ENCODE peak calls at places on chromosome 4, in seven cellular contexts. L is MM.1S, X is left lung, G is NB4, J is GM12865, K is A549, Q is ovary. Z is an unnamed sample.

GRCh38 chr4:40193018-40193571 is 3.7 kb upstream of the RHOH start:
- DNase-seq in J (peak), Q (no peak), L (peak), X (no peak), K (no peak), G (peak), Z (no peak)

GRCh38 chr4:54941994-54942552 is 183.3 kb downstream of the KDR start:
- DNase-seq in K (no peak), J (peak), G (no peak), Q (peak), X (no peak), L (no peak), Z (no peak)

GRCh38 chr4:41796545-41797210 is 48.2 kb upstream of the PHOX2B start:
- DNase-seq in G (no peak), X (no peak), L (no peak), K (no peak), J (no peak), Q (no peak), Z (no peak)

GRCh38 chr4:94507708-94508107 is 56.0 kb downstream of the PDLIM5 start:
- DNase-seq in K (peak), X (no peak), L (no peak), J (no peak), G (peak), Q (no peak), Z (peak)

GRCh38 chr4:186068581-186069402 is at the start of gene TLR3:
- DNase-seq in X (no peak), Q (no peak), G (peak), J (no peak), K (no peak), L (peak), Z (no peak)

GRCh38 chr4:88283661-88284377 is 542 bp downstream of the PPM1K start:
- DNase-seq in X (peak), L (peak), Q (peak), G (peak), J (peak), K (peak), Z (no peak)

GRCh38 chr4:9944431-9945425 is 76.6 kb downstream of the SLC2A9 start:
- DNase-seq in K (no peak), L (no peak), J (no peak), X (no peak), G (no peak), Q (no peak), Z (no peak)

GRCh38 chr4:81427605-81427922 is 44.1 kb downstream of the RASGEF1B start:
- DNase-seq in Q (no peak), J (no peak), G (no peak), L (no peak), X (no peak), K (no peak), Z (no peak)

GRCh38 chr4:90318208-90318607 is 191.0 kb downstream of the CCSER1 start:
- DNase-seq in X (no peak), K (peak), J (no peak), L (peak), G (no peak), Q (no peak), Z (peak)

GRCh38 chr4:82733636-82734035 is 65.0 kb downstream of the SCD5 start:
- DNase-seq in L (no peak), X (no peak), Q (no peak), K (no peak), J (peak), G (no peak), Z (no peak)

GRCh38 chr4:40530961-40531635 is 98.6 kb downstream of the RBM47 start:
- DNase-seq in J (no peak), K (peak), L (no peak), Q (no peak), G (no peak), X (no peak), Z (no peak)

GRCh38 chr4:186644737-186645261 is 78.9 kb downstream of the FAT1 start:
- DNase-seq in K (no peak), X (no peak), J (no peak), L (no peak), G (peak), Q (no peak), Z (no peak)

GRCh38 chr4:184384056-184384809 is 90.1 kb downstream of the IRF2 start:
- DNase-seq in J (peak), L (peak), G (peak), K (peak), X (no peak), Q (peak), Z (peak)

GRCh38 chr4:56619160-56619559 is 61.9 kb downstream of the HOPX start:
- DNase-seq in X (no peak), L (peak), Q (no peak), G (peak), K (no peak), J (peak), Z (no peak)

GRCh38 chr4:7924570-7924969 is 15.1 kb downstream of the AFAP1 start:
- DNase-seq in G (no peak), Q (no peak), L (no peak), K (no peak), X (no peak), J (no peak), Z (no peak)

GRCh38 chr4:102543529-102543928 is 42.4 kb downstream of the NFKB1 start:
- DNase-seq in X (no peak), L (no peak), Q (no peak), G (no peak), J (no peak), K (no peak), Z (no peak)

GRCh38 chr4:177348348-177348747 is 38.7 kb downstream of the NEIL3 start:
- DNase-seq in G (no peak), Q (no peak), X (no peak), K (no peak), L (no peak), J (no peak), Z (no peak)

GRCh38 chr4:186642530-186642929 is 81.1 kb downstream of the FAT1 start:
- DNase-seq in Q (no peak), G (peak), L (no peak), J (no peak), K (no peak), X (no peak), Z (no peak)

GRCh38 chr4:140662082-140662869 is 93.5 kb upstream of the UCP1 start:
- DNase-seq in K (no peak), J (no peak), Q (no peak), G (no peak), X (no peak), L (no peak), Z (no peak)

GRCh38 chr4:37453004-37453360 is 208.4 kb downstream of the NWD2 start:
- DNase-seq in G (peak), Q (no peak), X (no peak), K (peak), J (peak), L (peak), Z (no peak)

DNA sequence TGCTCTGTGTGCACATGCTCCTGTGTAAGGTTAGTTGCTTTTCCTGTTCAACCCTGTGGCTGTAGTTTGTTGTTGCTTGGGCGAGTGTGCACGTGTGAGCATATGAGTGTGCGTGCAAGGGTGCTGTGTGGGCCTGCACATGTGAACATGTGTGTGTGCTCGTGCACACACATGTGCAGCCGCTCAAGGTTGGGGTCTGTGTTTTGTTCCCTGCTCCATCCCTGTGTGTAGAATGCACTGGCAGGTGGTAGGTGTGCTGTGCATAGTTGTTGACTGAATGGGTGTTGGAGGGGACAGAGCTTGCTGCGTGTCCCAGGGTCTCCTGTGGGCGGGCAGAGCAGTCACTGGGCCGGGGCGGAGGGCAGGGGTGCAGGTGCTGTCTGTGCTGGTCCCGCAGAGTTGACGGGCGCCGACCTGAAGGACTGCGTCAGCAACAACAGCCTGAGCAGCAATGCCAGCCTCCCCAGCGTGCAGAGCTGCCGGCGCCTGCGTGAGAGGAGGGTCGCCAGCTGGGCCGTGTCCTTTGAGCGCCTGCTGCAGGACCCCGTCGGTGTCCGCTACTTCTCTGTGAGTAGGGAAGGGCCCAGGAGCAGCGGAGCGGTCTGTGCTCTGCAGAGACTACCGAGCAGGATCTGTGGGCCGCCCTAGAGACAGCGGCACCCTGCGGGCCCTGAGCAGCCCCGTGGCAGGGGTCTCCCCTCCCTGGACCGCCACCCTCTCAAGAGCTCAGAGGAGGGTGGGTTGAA is 27.9 kb upstream of the HGFAC start:
- DNase-seq in Q (peak), L (no peak), J (no peak), G (no peak), X (peak), K (no peak), Z (no peak)
- TF ChIP-seq CTCF in Q (no peak), L (no peak), J (no peak), G (no peak), X (no peak), K (no peak), Z (no peak)

DNA sequence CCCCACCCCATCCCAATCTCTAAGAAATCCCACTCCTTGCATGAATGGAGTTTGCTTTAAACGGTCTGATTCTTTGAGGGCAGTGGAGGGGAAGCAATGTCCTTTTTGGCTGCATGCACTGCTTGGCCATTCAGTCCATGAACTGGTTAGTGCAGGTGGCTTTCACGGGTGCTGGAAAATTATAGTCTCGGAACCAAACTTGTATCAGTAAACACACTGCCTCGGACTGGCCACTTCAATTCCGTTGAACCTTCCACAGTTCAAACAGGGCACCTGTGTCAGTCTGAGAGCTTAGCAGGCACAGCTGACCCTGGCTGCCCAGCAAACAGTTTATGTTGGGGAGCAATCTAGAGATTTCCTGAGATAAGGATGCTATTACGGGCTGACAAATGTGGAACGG is 255.6 kb downstream of the DHX15 start:
- DNase-seq in J (no peak), L (no peak), Q (no peak), K (no peak), G (no peak), X (no peak), Z (no peak)
- H3K4me3 ChIP-seq in J (no peak), L (no peak), Q (no peak), K (no peak), G (no peak), X (no peak), Z (no peak)

GRCh38 chr4:38730493-38730829 is 52.3 kb downstream of the TLR10 start:
- DNase-seq in X (no peak), K (no peak), G (no peak), L (no peak), Q (no peak), J (no peak), Z (no peak)

GRCh38 chr4:38730830-38731646 is 51.8 kb downstream of the TLR10 start:
- DNase-seq in Q (peak), K (peak), J (peak), G (peak), L (peak), X (peak), Z (peak)

GRCh38 chr4:38724507-38724808 is 58.3 kb downstream of the TLR10 start:
- DNase-seq in K (no peak), G (no peak), L (no peak), Q (no peak), X (no peak), J (no peak), Z (no peak)

GRCh38 chr4:38723726-38724506 is 58.9 kb downstream of the TLR10 start:
- DNase-seq in X (no peak), G (no peak), J (no peak), Q (no peak), L (no peak), K (no peak), Z (no peak)

DNA sequence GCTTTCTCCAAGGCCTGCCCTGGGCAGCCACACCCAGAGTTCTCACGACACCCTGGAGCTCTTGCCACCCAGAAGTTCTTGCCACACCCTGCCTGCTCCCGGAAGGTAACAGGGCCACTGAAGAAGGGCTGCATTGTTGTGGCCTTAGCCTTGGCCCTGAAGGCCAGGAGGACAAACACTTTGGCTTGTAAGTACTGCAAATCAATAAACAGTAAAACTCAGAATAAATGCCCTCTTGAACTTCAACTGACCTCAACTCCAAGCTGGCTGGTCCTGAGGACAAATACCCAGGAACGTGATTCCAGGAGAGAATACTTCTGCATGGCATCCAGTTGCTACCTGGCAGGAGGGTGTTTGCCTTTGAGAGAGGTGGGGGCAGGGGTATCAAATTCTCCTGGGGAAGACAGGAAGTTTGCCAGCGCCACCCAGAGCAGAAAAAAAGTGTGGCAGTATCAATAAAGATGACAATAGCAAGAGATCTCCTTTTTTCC is 54.1 kb downstream of the TLR10 start:
- DNase-seq in J (no peak), G (peak), L (no peak), K (peak), X (peak), Q (no peak), Z (no peak)
- TF ChIP-seq CTCF in J (no peak), G (no peak), L (no peak), K (no peak), X (no peak), Q (no peak), Z (no peak)

GRCh38 chr4:104493071-104493831 is 1.4 kb downstream of the CXXC4 start:
- DNase-seq in L (peak), Q (no peak), K (no peak), X (no peak), J (no peak), G (no peak), Z (no peak)
- H3K4me3 ChIP-seq in L (peak), Q (no peak), K (no peak), X (no peak), J (peak), G (no peak), Z (no peak)

Z was measured in BJ.